ENCODE peak calls at places on chromosomes 1 and 21, in five cellular contexts. C is sigmoid colon, M is stomach, Q is suprapubic skin, T is transverse colon. K is an unnamed sample. For H3K4me1, the result is how much of the 10 kb centered on the place peaks cover.

GRCh38 chr1:225451840-225452515 is 24.1 kb upstream of the LBR start:
- DNase-seq in C (peak), M (no peak), Q (no peak), T (peak), K (no peak)

GRCh38 chr1:42176902-42177519 is 12.5 kb upstream of the GUCA2A start:
- DNase-seq in C (no peak), M (no peak), Q (no peak), T (no peak), K (no peak)

GRCh38 chr1:160359559-160360226 is 7.2 kb upstream of the NHLH1 start:
- DNase-seq in C (no peak), M (no peak), Q (no peak), T (no peak), K (no peak)

GRCh38 chr1:208243522-208243850 is 698 bp downstream of the PLXNA2 start:
- DNase-seq in C (no peak), M (no peak), Q (no peak), T (no peak), K (no peak)

GRCh38 chr1:13990939-13991338 is 291.0 kb downstream of the PRDM2 start:
- DNase-seq in C (no peak), M (no peak), Q (no peak), T (no peak), K (no peak)

GRCh38 chr1:40143891-40144575 is 17.2 kb upstream of the RLF start:
- DNase-seq in C (peak), M (peak), Q (no peak), T (peak), K (peak)

GRCh38 chr1:161235957-161236775 is 1.8 kb downstream of the NR1I3 start:
- DNase-seq in C (no peak), M (no peak), Q (no peak), T (no peak), K (no peak)

GRCh38 chr1:54815086-54815876 is 14.2 kb upstream of the TTC22 start:
- DNase-seq in C (no peak), M (peak), Q (peak), T (no peak), K (no peak)

GRCh38 chr21:16071082-16071481 is 341.3 kb downstream of the USP25 start:
- DNase-seq in C (peak), M (no peak), Q (peak), T (no peak), K (peak)

GRCh38 chr1:222045236-222045635 is 303.3 kb upstream of the DUSP10 start:
- DNase-seq in C (no peak), M (no peak), Q (no peak), T (no peak), K (no peak)

GRCh38 chr1:224357626-224358124 is 996 bp downstream of the CNIH4 start:
- DNase-seq in C (no peak), M (no peak), Q (no peak), T (no peak), K (no peak)

GRCh38 chr1:84689514-84690396 is 506 bp downstream of the SSX2IP start:
- DNase-seq in C (peak), M (peak), Q (peak), T (peak), K (peak)
- TF ChIP-seq EP300 in C (no peak), M (no peak), Q (no peak), T (no peak), K (no peak)

GRCh38 chr1:51518033-51518729 is 885 bp downstream of the EPS15 start:
- DNase-seq in C (peak), M (peak), Q (peak), T (peak), K (peak)

GRCh38 chr1:51516639-51517158 is 2.4 kb downstream of the EPS15 start:
- DNase-seq in C (no peak), M (no peak), Q (no peak), T (no peak), K (no peak)

GRCh38 chr1:51518730-51519047 is 377 bp downstream of the EPS15 start:
- DNase-seq in C (peak), M (peak), Q (peak), T (peak), K (no peak)

GRCh38 chr1:51515982-51516638 is 3.0 kb downstream of the EPS15 start:
- DNase-seq in C (no peak), M (no peak), Q (no peak), T (no peak), K (no peak)

DNA sequence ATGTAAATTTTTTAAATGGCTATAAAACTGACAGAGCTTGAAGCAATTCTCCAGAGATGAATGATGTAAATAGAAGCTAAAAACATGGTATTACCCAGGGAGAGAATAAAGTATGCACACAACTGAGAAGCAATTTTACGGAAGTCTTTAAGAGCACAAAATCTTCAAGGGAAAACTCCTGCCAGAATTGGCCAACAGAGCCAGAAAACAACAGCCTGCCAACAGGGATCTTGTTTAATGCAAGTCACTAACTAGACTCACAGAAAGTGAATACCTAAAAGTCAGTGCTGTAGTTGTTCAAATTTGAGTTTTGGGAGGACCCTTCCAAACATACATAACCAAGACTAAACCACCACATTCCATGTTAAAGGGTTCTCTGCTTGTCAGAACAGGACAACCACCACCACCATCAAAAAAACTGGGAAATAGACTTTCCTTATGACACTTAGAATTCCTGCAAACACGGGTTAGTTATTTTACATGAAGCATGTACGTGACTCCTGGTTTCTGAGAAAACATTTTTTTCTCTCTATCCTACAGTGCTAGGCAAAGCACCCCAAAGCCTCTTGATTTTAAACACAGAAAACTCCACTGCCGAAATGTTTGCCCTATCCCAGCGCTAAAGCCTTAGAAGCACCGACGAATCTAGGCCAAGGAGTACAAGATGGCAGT is 1.6 kb downstream of the EPS15 start:
- DNase-seq in C (no peak), M (no peak), Q (no peak), T (no peak), K (no peak)
- H3K4me1 ChIP-seq in C (under half), M (under half), Q (half or more), T (under half), K (under half)

GRCh38 chr1:97593192-97593591 is 327.6 kb downstream of the DPYD start:
- DNase-seq in C (no peak), M (no peak), Q (no peak), T (no peak), K (no peak)
- TF ChIP-seq EP300 in C (no peak), M (no peak), Q (no peak), T (no peak), K (no peak)

GRCh38 chr21:38823737-38824123 is 18.0 kb downstream of the ETS2 start:
- DNase-seq in C (no peak), M (no peak), Q (no peak), T (no peak), K (no peak)
- H3K4me1 ChIP-seq in C (under half), M (under half), Q (under half), T (half or more), K (under half)

GRCh38 chr1:75342799-75343198 is 208.6 kb downstream of the LHX8 start:
- DNase-seq in C (no peak), M (no peak), Q (no peak), T (no peak), K (no peak)
- TF ChIP-seq EP300 in C (no peak), M (no peak), Q (no peak), T (no peak), K (no peak)

GRCh38 chr1:61083014-61083798 is 845 bp downstream of the NFIA start:
- DNase-seq in C (no peak), M (peak), Q (no peak), T (peak), K (no peak)

GRCh38 chr1:61082336-61083013 is at the start of gene NFIA:
- DNase-seq in C (peak), M (peak), Q (no peak), T (peak), K (peak)

GRCh38 chr1:61085191-61086086 is 3.1 kb downstream of the NFIA start:
- DNase-seq in C (no peak), M (no peak), Q (no peak), T (no peak), K (no peak)

GRCh38 chr1:61084560-61084991 is 2.2 kb downstream of the NFIA start:
- DNase-seq in C (no peak), M (no peak), Q (no peak), T (no peak), K (no peak)

DNA sequence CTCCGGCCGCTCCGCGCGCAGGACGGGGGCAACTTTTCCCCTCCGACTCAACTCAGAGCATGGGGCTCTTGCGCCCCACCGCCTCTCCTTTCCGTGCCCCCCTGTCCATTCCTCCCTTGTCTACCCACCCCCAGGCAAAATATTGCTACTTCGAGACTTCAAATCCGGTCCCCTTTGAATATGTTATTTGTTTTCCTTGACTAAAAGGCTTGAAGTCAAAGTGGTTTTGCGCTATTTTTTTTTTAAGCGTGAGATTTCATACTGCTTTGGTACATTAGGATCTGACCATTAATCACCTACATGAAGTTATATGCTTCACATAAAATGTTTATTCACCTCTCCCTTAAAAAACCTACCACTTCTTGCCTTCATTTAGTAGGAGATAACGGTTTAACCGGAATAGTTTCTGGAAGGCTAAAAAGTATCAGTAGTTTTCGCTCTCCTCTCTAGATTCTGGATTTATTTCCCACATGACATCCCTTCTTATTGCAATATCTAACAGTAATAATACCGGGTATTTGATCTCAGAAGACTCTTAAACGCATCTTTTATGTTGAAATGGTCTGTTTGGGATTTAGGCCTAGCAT is 1.5 kb downstream of the NFIA start:
- DNase-seq in C (no peak), M (no peak), Q (no peak), T (no peak), K (no peak)
- H3K4me1 ChIP-seq in C (under half), M (under half), Q (half or more), T (under half), K (under half)

DNA sequence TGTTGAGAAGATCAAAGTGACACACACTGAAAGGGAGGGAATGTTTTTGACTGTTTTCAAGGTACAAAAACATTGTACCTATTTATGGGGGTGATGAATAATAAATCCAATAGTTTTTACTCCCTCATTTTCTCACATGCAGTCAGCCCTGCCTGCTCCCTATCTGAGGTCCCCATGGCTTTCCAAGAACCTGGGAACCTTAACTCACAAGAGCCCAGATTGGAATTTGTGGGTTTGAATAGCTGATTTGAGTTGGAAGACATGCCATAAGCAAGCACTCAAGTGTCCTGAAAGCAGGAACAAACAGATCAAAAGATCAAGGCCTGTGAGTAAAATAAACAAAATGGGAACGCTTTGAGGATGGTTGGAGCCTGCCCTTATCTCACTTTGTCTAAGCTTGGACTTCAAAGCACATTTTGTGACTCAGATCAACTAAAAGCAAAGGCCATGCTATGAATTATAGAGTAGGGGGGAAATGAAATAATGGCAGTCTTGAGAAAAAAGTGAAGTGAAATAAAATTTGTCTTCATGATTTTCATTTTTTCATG is 136.6 kb downstream of the LYPLAL1 start:
- DNase-seq in C (no peak), M (no peak), Q (no peak), T (no peak), K (no peak)
- TF ChIP-seq EP300 in C (no peak), M (no peak), Q (no peak), T (no peak), K (no peak)

DNA sequence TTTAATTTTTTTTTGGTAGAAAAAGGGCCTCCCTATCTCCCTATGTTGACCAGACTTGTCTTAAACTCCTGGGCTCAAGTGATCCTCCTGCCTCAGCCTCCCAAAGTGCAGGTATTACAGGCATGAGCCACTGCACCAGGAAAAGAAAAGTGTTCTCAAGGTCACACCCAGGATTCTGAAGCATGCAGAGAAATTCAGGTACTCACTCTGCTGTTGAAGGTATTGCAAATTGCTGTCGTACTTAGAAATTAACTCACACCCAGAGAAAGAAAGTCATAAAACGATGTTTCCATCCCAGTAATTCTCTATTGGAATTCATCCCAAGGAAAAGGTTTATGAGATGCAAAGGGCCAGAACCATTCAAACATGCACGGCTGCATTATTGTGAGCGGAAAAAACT is 73.7 kb downstream of the DHRS3 start:
- DNase-seq in C (no peak), M (no peak), Q (no peak), T (no peak), K (no peak)
- H3K4me1 ChIP-seq in C (half or more), M (under half), Q (under half), T (under half), K (under half)